ENCODE peak calls at places on chromosomes 2 and 18, in four cellular contexts. I, Z, G and F are unnamed samples.

GRCh38 chr2:126739093-126739492 is 83.1 kb downstream of the GYPC start:
- DNase-seq in I (no peak), Z (no peak), G (no peak), F (no peak)

GRCh38 chr2:99397251-99397920 is 60.2 kb downstream of the EIF5B start:
- DNase-seq in I (no peak), Z (no peak), G (no peak), F (no peak)

GRCh38 chr18:45282101-45282812 is 333.0 kb upstream of the SLC14A2 start:
- DNase-seq in I (no peak), Z (no peak), G (no peak), F (no peak)

GRCh38 chr2:203484266-203485112 is 50.6 kb downstream of the RAPH1 start:
- DNase-seq in I (no peak), Z (peak; percentile 45), G (no peak), F (no peak)

GRCh38 chr18:41965856-41966255 is 10.8 kb downstream of the PIK3C3 start:
- DNase-seq in I (no peak), Z (no peak), G (no peak), F (no peak)

GRCh38 chr18:67379991-67380390 is 136.5 kb downstream of the DSEL start:
- DNase-seq in I (no peak), Z (no peak), G (no peak), F (no peak)

GRCh38 chr2:39492095-39492590 is 55.1 kb upstream of the MAP4K3 start:
- DNase-seq in I (peak; percentile 75), Z (peak; percentile 93), G (peak; percentile 86), F (no peak)

GRCh38 chr2:69100220-69100723 is 87.3 kb downstream of the ANTXR1 start:
- DNase-seq in I (no peak), Z (peak; percentile 91), G (no peak), F (no peak)

GRCh38 chr2:46333912-46334311 is 36.7 kb downstream of the EPAS1 start:
- DNase-seq in I (no peak), Z (peak; percentile 41), G (no peak), F (peak; percentile 31)

GRCh38 chr2:172708247-172708646 is 27.4 kb upstream of the RAPGEF4 start:
- DNase-seq in I (no peak), Z (no peak), G (no peak), F (no peak)

GRCh38 chr2:33214436-33214835 is 262.0 kb upstream of the RASGRP3 start:
- DNase-seq in I (no peak), Z (no peak), G (no peak), F (no peak)